ENCODE peak calls at places on chromosome 9, in four cellular contexts. C, I, G and U are unnamed samples.

GRCh38 chr9:18791074-18791473 is 241.9 kb downstream of the SAXO1 start:
- DNase-seq in I (no peak), C (peak; percentile 28), G (peak; percentile 29), U (no peak)

GRCh38 chr9:78383130-78383529 is 86.2 kb downstream of the PSAT1 start:
- DNase-seq in G (no peak), C (peak; percentile 34), I (peak; percentile 31), U (no peak)

GRCh38 chr9:72382405-72382804 is 17.4 kb upstream of the ZFAND5 start:
- DNase-seq in I (no peak), G (no peak), C (peak; percentile 34), U (no peak)

GRCh38 chr9:110886832-110887231 is 151.4 kb downstream of the LPAR1 start:
- DNase-seq in G (no peak), I (peak; percentile 5), C (peak; percentile 78), U (no peak)

GRCh38 chr9:108687360-108687981 is 168.3 kb downstream of the ACTL7B start:
- DNase-seq in I (no peak), G (peak; percentile 8), C (peak; percentile 44), U (no peak)

GRCh38 chr9:100359057-100359456 is 6.3 kb upstream of the TEX10 start:
- DNase-seq in G (no peak), C (no peak), I (no peak), U (no peak)

GRCh38 chr9:137534256-137535119 is 15.7 kb downstream of the PNPLA7 start:
- DNase-seq in C (peak; percentile 69), I (peak; percentile 10), G (peak; percentile 35), U (peak; percentile 45)

GRCh38 chr9:120619751-120620655 is 40.0 kb upstream of the CDK5RAP2 start:
- DNase-seq in C (peak; percentile 82), I (peak; percentile 21), G (peak; percentile 54), U (peak; percentile 67)